ENCODE peak calls at places on chromosomes 2 and 18, in six cellular contexts. Y is fibroblast of mammary gland, K is thoracic aorta, M is M059J, L is AML-193, V is Calu3. J is an unnamed sample.

GRCh38 chr2:112789186-112789585 is 4.9 kb upstream of the IL1A start:
- DNase-seq in V (no peak), Y (no peak), L (no peak), M (no peak), K (no peak), J (no peak)

GRCh38 chr2:184206045-184206444 is 392.3 kb upstream of the ZNF804A start:
- DNase-seq in V (no peak), L (no peak), M (no peak), Y (no peak), K (no peak), J (no peak)

GRCh38 chr18:3722662-3723433 is 272.9 kb downstream of the TGIF1 start:
- DNase-seq in K (no peak), Y (no peak), L (no peak), V (no peak), M (peak; percentile 14), J (no peak)

GRCh38 chr2:168934826-168935225 is 33.7 kb downstream of the G6PC2 start:
- DNase-seq in V (no peak), L (no peak), Y (peak; percentile 70), M (no peak), K (no peak), J (no peak)

GRCh38 chr2:163595033-163595432 is 140.8 kb downstream of the FIGN start:
- DNase-seq in V (no peak), M (no peak), K (no peak), L (no peak), Y (no peak), J (no peak)

GRCh38 chr2:30252723-30253688 is 21.7 kb downstream of the LBH start:
- DNase-seq in K (peak; percentile 25), L (no peak), Y (peak; percentile 56), M (peak; percentile 94), V (peak; percentile 50), J (peak; percentile 38)

GRCh38 chr18:63322908-63323634 is 3.5 kb upstream of the BCL2 start:
- DNase-seq in Y (peak; percentile 82), L (peak; percentile 81), K (no peak), V (peak; percentile 60), M (peak; percentile 74), J (peak; percentile 33)

GRCh38 chr18:24064701-24065100 is 50.1 kb downstream of the TTC39C start:
- DNase-seq in Y (no peak), L (no peak), V (no peak), M (no peak), K (no peak), J (no peak)

GRCh38 chr2:164252568-164253287 is 368.6 kb downstream of the GRB14 start:
- DNase-seq in Y (no peak), M (no peak), L (no peak), V (no peak), K (no peak), J (no peak)

GRCh38 chr18:74722237-74722636 is 124.6 kb downstream of the ZNF407 start:
- DNase-seq in V (no peak), M (peak; percentile 54), L (peak; percentile 79), Y (peak; percentile 71), K (no peak), J (peak; percentile 17)

GRCh38 chr18:7017013-7017412 is 100.6 kb downstream of the LAMA1 start:
- DNase-seq in L (no peak), K (no peak), M (peak; percentile 59), V (no peak), Y (peak; percentile 51), J (no peak)

GRCh38 chr2:105677901-105678300 is 66.8 kb upstream of the NCK2 start:
- DNase-seq in L (no peak), Y (no peak), K (no peak), V (no peak), M (no peak), J (no peak)

GRCh38 chr18:33128581-33128980 is 311.9 kb downstream of the CCDC178 start:
- DNase-seq in Y (no peak), V (no peak), L (no peak), M (no peak), K (no peak), J (no peak)

GRCh38 chr2:240460781-240461431 is 25.4 kb downstream of the GPC1 start:
- DNase-seq in V (no peak), K (no peak), L (no peak), Y (no peak), M (no peak), J (peak; percentile 13)

GRCh38 chr2:11368059-11368572 is 23.7 kb upstream of the ROCK2 start:
- DNase-seq in V (no peak), M (no peak), Y (peak; percentile 27), L (no peak), K (no peak), J (no peak)

GRCh38 chr2:130890941-130891669 is 54.4 kb downstream of the ARHGEF4 start:
- DNase-seq in Y (no peak), L (no peak), V (no peak), M (no peak), K (no peak), J (no peak)

GRCh38 chr2:225735844-225736243 is 336.3 kb downstream of the NYAP2 start:
- DNase-seq in K (no peak), V (peak; percentile 27), M (peak; percentile 92), L (no peak), Y (peak; percentile 93), J (no peak)

GRCh38 chr2:114729025-114729424 is 286.6 kb downstream of the DPP10 start:
- DNase-seq in M (no peak), K (no peak), L (no peak), V (no peak), Y (no peak), J (no peak)

GRCh38 chr2:8885449-8886196 is 48.2 kb upstream of the KIDINS220 start:
- DNase-seq in M (no peak), K (no peak), Y (no peak), V (no peak), L (no peak), J (no peak)

GRCh38 chr2:190272457-190272842 is 47.2 kb downstream of the HIBCH start:
- DNase-seq in K (no peak), V (no peak), Y (no peak), M (peak; percentile 26), L (no peak), J (no peak)

GRCh38 chr18:49161627-49162026 is 210.9 kb upstream of the SMAD7 start:
- DNase-seq in Y (peak; percentile 33), V (no peak), L (no peak), M (peak; percentile 57), K (no peak), J (no peak)

GRCh38 chr2:23536326-23536725 is 151.3 kb downstream of the KLHL29 start:
- DNase-seq in M (no peak), V (no peak), K (no peak), Y (no peak), L (no peak), J (no peak)

GRCh38 chr2:237685408-237685807 is 58.0 kb downstream of the LRRFIP1 start:
- DNase-seq in V (no peak), M (peak; percentile 39), Y (peak; percentile 61), L (no peak), K (no peak), J (no peak)

GRCh38 chr2:75464348-75464946 is 96.3 kb downstream of the EVA1A start:
- DNase-seq in V (no peak), Y (peak; percentile 54), K (no peak), M (peak; percentile 31), L (no peak), J (no peak)

GRCh38 chr18:79715280-79715679 is 35.7 kb downstream of the CTDP1 start:
- DNase-seq in L (no peak), K (no peak), M (no peak), Y (no peak), V (no peak), J (no peak)

GRCh38 chr2:68980956-68981355 is 6.5 kb downstream of the GKN1 start:
- DNase-seq in K (no peak), L (no peak), Y (no peak), M (peak; percentile 64), V (no peak), J (no peak)

GRCh38 chr2:113136828-113137775 is 9.7 kb downstream of the IL1RN start:
- DNase-seq in L (peak; percentile 41), M (peak; percentile 52), K (no peak), Y (peak; percentile 50), V (peak; percentile 63), J (no peak)

GRCh38 chr18:78780719-78781600 is 198.7 kb upstream of the SALL3 start:
- DNase-seq in V (no peak), L (no peak), K (no peak), M (no peak), Y (no peak), J (no peak)

GRCh38 chr2:74094291-74094690 is 53.4 kb downstream of the BOLA3 start:
- DNase-seq in Y (no peak), K (no peak), M (no peak), L (no peak), V (no peak), J (no peak)

GRCh38 chr18:30106356-30106755 is 936.2 kb downstream of the DSC3 start:
- DNase-seq in Y (no peak), K (no peak), M (peak; percentile 72), V (peak; percentile 33), L (no peak), J (no peak)